ENCODE peak calls at places on chromosomes 4 and X, in ten cellular contexts. Z, D, B, K, U, N, P, T, H and X are unnamed samples.

GRCh38 chr4:111854494-111855087 is 290.7 kb upstream of the FAM241A start:
- DNase-seq in Z (peak; percentile 39), U (no peak), H (peak; percentile 23), T (peak; percentile 11), B (no peak), K (no peak), P (peak; percentile 44), N (no peak), D (peak; percentile 16), X (no peak)

GRCh38 chr4:103786014-103786413 is 66.2 kb upstream of the TACR3 start:
- DNase-seq in Z (no peak), P (peak; percentile 88), U (no peak), N (no peak), B (no peak), D (peak; percentile 30), K (no peak), H (peak; percentile 12), T (no peak), X (no peak)

GRCh38 chr4:172411180-172411579 is 598.0 kb downstream of the GALNTL6 start:
- DNase-seq in K (no peak), Z (no peak), P (no peak), H (no peak), N (no peak), B (no peak), U (no peak), T (no peak), D (peak; percentile 12), X (no peak)

GRCh38 chr4:79408063-79408462 is at the start of gene GK2:
- DNase-seq in K (no peak), U (no peak), D (no peak), T (no peak), H (no peak), P (no peak), N (no peak), B (no peak), Z (no peak), X (no peak)

GRCh38 chrX:108309144-108309543 is 129.1 kb downstream of the COL4A6 start:
- DNase-seq in K (no peak), B (no peak), P (peak; percentile 65), U (no peak), D (no peak), T (no peak), Z (no peak), N (no peak), H (no peak), X (peak; percentile 32)

GRCh38 chr4:173254646-173255045 is 79.5 kb downstream of the HMGB2 start:
- DNase-seq in B (no peak), U (no peak), Z (no peak), N (no peak), H (no peak), P (no peak), T (no peak), D (no peak), K (no peak), X (no peak)

GRCh38 chr4:21692211-21692610 is 256.4 kb downstream of the KCNIP4 start:
- DNase-seq in K (no peak), U (no peak), D (no peak), Z (no peak), N (no peak), P (no peak), H (no peak), T (no peak), B (no peak), X (no peak)

GRCh38 chrX:15812212-15812938 is 22.1 kb downstream of the ZRSR2 start:
- DNase-seq in D (no peak), K (no peak), U (no peak), H (no peak), Z (no peak), P (no peak), B (no peak), N (no peak), T (no peak), X (no peak)

GRCh38 chrX:38841766-38842165 is 40.5 kb downstream of the MID1IP1 start:
- DNase-seq in N (no peak), P (no peak), Z (no peak), H (peak; percentile 25), U (no peak), D (no peak), B (no peak), T (no peak), K (no peak), X (no peak)

GRCh38 chrX:51975811-51976210 is 82.4 kb downstream of the MAGED1 start:
- DNase-seq in D (no peak), N (no peak), U (no peak), T (no peak), B (no peak), H (no peak), Z (no peak), P (peak; percentile 2), K (no peak), X (no peak)

GRCh38 chrX:51975360-51975759 is 81.9 kb downstream of the MAGED1 start:
- DNase-seq in N (no peak), K (no peak), P (no peak), Z (no peak), B (no peak), U (no peak), H (no peak), D (no peak), T (no peak), X (no peak)

GRCh38 chrX:51976503-51976902 is 83.1 kb downstream of the MAGED1 start:
- DNase-seq in U (no peak), B (no peak), H (no peak), T (no peak), N (no peak), P (no peak), D (no peak), K (no peak), Z (no peak), X (no peak)
- H3K4me1 ChIP-seq in U (no peaks in the 10 kb centered on the region), B (no peaks in the 10 kb centered on the region), H (no peaks in the 10 kb centered on the region), T (no peaks in the 10 kb centered on the region), N (no peaks in the 10 kb centered on the region), P (no peaks in the 10 kb centered on the region), D (no peaks in the 10 kb centered on the region), K (no peaks in the 10 kb centered on the region), Z (no peaks in the 10 kb centered on the region), X (no peaks in the 10 kb centered on the region)

GRCh38 chrX:17743913-17744312 is 6.6 kb downstream of the SCML1 start:
- DNase-seq in T (no peak), B (no peak), U (no peak), P (no peak), H (no peak), D (peak; percentile 54), N (no peak), K (no peak), Z (no peak), X (no peak)
- H3K4me3 ChIP-seq in T (no peak overlapping the region), B (no peak overlapping the region), U (no peak overlapping the region), P (no peak overlapping the region), H (no peak overlapping the region), D (no peak overlapping the region), N (no peak overlapping the region), K (no peak overlapping the region), Z (no peak overlapping the region), X (no peak overlapping the region)

GRCh38 chr4:48038666-48039065 is 22.1 kb downstream of the NIPAL1 start:
- DNase-seq in U (no peak), H (no peak), Z (no peak), D (no peak), K (no peak), P (no peak), B (no peak), N (no peak), T (no peak), X (no peak)
- H3K4me1 ChIP-seq in U (peaks cover 6% of the 10 kb centered on the region), H (no peaks in the 10 kb centered on the region), Z (no peaks in the 10 kb centered on the region), D (no peaks in the 10 kb centered on the region), K (no peaks in the 10 kb centered on the region), P (no peaks in the 10 kb centered on the region), B (no peaks in the 10 kb centered on the region), N (no peaks in the 10 kb centered on the region), T (no peaks in the 10 kb centered on the region), X (peaks cover 5% of the 10 kb centered on the region)

DNA sequence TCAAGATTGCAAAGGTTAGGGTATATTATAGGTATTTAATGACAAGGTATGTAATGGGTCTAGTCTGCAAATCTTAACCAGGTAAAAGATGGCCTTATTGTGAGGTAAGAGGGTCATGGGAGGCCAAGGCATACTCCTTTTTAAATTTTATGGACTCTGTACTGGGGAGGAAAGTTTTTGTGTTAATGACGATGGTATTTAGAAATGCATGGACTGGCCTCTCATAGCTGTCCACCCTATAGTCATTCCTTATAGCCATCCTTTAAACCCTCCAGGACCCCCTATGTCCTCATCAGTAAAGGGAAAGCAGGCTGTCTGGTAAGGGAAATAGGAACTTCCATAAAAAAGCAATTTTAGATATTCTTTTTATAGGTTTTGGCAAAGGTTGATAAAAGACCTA is 1.5 kb downstream of the AIMP1 start:
- DNase-seq in B (no peak), N (no peak), Z (no peak), K (no peak), D (no peak), T (no peak), P (no peak), U (no peak), H (no peak), X (no peak)
- H3K4me3 ChIP-seq in B (peak overlapping the region; percentile 91), N (peak overlapping the region; percentile 72), Z (no peak overlapping the region), K (peak overlapping the region; percentile 76), D (no peak overlapping the region), T (peak overlapping the region; percentile 100), P (no peak overlapping the region), U (peak overlapping the region; percentile 91), H (peak overlapping the region; percentile 96), X (no peak overlapping the region)

GRCh38 chrX:104118765-104119164 is 6.4 kb downstream of the ZCCHC18 start:
- DNase-seq in B (no peak), P (no peak), H (no peak), N (no peak), Z (no peak), K (no peak), T (no peak), D (no peak), U (no peak), X (no peak)

GRCh38 chrX:104117753-104118152 is 5.4 kb downstream of the ZCCHC18 start:
- DNase-seq in K (no peak), H (no peak), T (no peak), N (no peak), U (no peak), Z (no peak), D (no peak), P (no peak), B (no peak), X (no peak)

GRCh38 chrX:104112326-104112951 is at the start of gene ZCCHC18:
- DNase-seq in H (peak; percentile 34), K (peak; percentile 80), D (peak; percentile 47), Z (peak; percentile 54), B (peak; percentile 66), T (peak; percentile 38), N (no peak), U (peak; percentile 66), P (peak; percentile 82), X (peak; percentile 54)

GRCh38 chrX:104108955-104109354 is 3.4 kb upstream of the ZCCHC18 start:
- DNase-seq in B (no peak), D (no peak), T (no peak), U (no peak), N (no peak), P (peak; percentile 35), Z (no peak), K (no peak), H (no peak), X (no peak)

DNA sequence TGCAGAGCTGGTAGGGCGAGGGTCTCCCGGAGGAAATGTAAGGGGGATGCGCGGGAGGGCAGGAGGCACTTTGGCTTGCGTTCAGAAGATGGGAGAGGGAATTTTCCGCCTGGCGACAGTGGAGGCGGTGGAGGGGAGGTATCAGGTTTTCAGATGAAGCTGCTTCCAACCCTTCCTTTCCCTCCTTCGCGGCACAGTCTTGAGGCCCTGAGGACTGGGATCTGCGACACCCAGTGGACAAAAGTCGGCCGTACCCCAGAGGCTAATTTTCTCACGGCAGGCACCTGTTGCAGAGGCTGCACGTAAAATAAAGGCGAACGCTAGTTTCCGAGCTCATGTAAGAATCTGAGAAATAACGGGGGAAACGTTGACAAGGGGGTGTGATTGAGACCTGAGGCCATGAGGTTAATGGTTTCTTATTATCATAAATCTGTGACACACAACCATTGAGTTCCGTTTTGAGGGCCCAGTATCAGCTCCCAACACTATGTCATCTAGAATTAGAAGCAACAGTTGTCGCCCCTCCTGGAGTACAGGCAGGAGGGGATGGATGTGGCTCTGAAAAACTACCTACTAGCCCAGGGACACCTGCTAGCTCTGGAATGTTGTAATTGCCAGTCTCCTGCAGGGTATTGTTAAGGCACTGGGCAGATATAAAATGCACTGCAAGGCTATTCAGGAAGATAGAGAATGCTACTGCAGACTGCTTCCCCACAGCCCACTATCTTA is 1.1 kb downstream of the ZCCHC18 start:
- DNase-seq in U (peak; percentile 73), H (peak; percentile 12), T (peak; percentile 53), N (peak; percentile 55), P (peak; percentile 83), D (peak; percentile 53), K (peak; percentile 69), Z (peak; percentile 42), B (peak; percentile 40), X (peak; percentile 33)
- H3K4me1 ChIP-seq in U (peaks cover 35% of the 10 kb centered on the region), H (no peaks in the 10 kb centered on the region), T (no peaks in the 10 kb centered on the region), N (no peaks in the 10 kb centered on the region), P (no peaks in the 10 kb centered on the region), D (no peaks in the 10 kb centered on the region), K (no peaks in the 10 kb centered on the region), Z (no peaks in the 10 kb centered on the region), B (peaks cover 4% of the 10 kb centered on the region), X (no peaks in the 10 kb centered on the region)